ENCODE peak calls at places on chromosomes 13 and 19, in six cellular contexts. A is foreskin melanocyte; U is NCI-H774; L is activated CD8-positive, alpha-beta memory T cell treated with anti-CD3 and anti-CD28 coated beads for 24 hours; I is nucleus accumbens; S is T-helper 2 cell. N is an unnamed sample.

GRCh38 chr19:12647490-12648071 is 19.0 kb downstream of the MAN2B1 start:
- DNase-seq in A (no peak), U (peak), L (no peak), I (peak), S (no peak), N (peak)

GRCh38 chr13:76798037-76798436 is 88.2 kb downstream of the KCTD12 start:
- DNase-seq in A (no peak), U (no peak), L (no peak), I (no peak), S (no peak), N (peak)

GRCh38 chr19:2197270-2197669 is 33.5 kb downstream of the DOT1L start:
- DNase-seq in A (no peak), U (no peak), L (no peak), I (no peak), S (no peak), N (no peak)

GRCh38 chr19:12580180-12580694 is 29.0 kb upstream of the ZNF564 start:
- DNase-seq in A (no peak), U (no peak), L (no peak), I (no peak), S (no peak), N (no peak)

GRCh38 chr13:107202371-107203023 is 634.6 kb upstream of the ARGLU1 start:
- DNase-seq in A (peak), U (no peak), L (no peak), I (no peak), S (no peak), N (peak)

GRCh38 chr19:43481701-43482100 is 16.3 kb upstream of the LYPD3 start:
- DNase-seq in A (no peak), U (no peak), L (no peak), I (no peak), S (no peak), N (no peak)

GRCh38 chr13:100825551-100825950 is 151.0 kb upstream of the TMTC4 start:
- DNase-seq in A (no peak), U (no peak), L (no peak), I (no peak), S (no peak), N (no peak)

GRCh38 chr19:48348039-48348438 is 15.7 kb downstream of the TMEM143 start:
- DNase-seq in A (peak), U (no peak), L (no peak), I (no peak), S (no peak), N (no peak)

GRCh38 chr19:46299695-46300094 is 2.9 kb downstream of the HIF3A start:
- DNase-seq in A (no peak), U (no peak), L (no peak), I (no peak), S (no peak), N (no peak)

GRCh38 chr19:41870401-41870873 is 6.6 kb upstream of the CD79A start:
- DNase-seq in A (no peak), U (no peak), L (peak), I (no peak), S (no peak), N (no peak)

GRCh38 chr13:33184131-33184485 is 101.4 kb downstream of the STARD13 start:
- DNase-seq in A (no peak), U (no peak), L (no peak), I (no peak), S (peak), N (no peak)

GRCh38 chr13:109584844-109585361 is 201.5 kb downstream of the IRS2 start:
- DNase-seq in A (no peak), U (no peak), L (no peak), I (no peak), S (no peak), N (no peak)

GRCh38 chr13:34943675-34944634 is 1.9 kb downstream of the NBEA start:
- DNase-seq in A (no peak), U (no peak), L (no peak), I (no peak), S (peak), N (peak)

GRCh38 chr13:30453727-30454126 is 12.0 kb downstream of the HMGB1 start:
- DNase-seq in A (no peak), U (no peak), L (no peak), I (no peak), S (peak), N (no peak)

GRCh38 chr19:17473041-17473440 is 2.7 kb downstream of the SLC27A1 start:
- DNase-seq in A (peak), U (no peak), L (no peak), I (no peak), S (peak), N (no peak)

N was measured in NCI-H748 treated with DMSO at 0.1 percent for 48 hours.